ENCODE peak calls at places on chromosomes 5 and 9, in eight cellular contexts. G is left ventricle myocardium inferior, R is epithelial cell of proximal tubule, O is uterus, D is psoas muscle, Y is mammary epithelial cell, K is fibroblast of mammary gland, A is activated B cell treated with CpG ODN at 0.5 μM for 24 hours. B is an unnamed sample.
A peak's percentile ranks its signal among the peaks of the same experiment; 100 is the strongest.

GRCh38 chr9:133948138-133948537 is 44.0 kb downstream of the VAV2 start:
- DNase-seq in G (peak; percentile 18), R (no peak), O (no peak), D (peak; percentile 36), Y (no peak), K (no peak), A (no peak), B (no peak)

GRCh38 chr5:126499278-126499677 is 76.1 kb downstream of the GRAMD2B start:
- DNase-seq in G (no peak), R (no peak), O (peak; percentile 54), D (no peak), Y (no peak), K (no peak), A (no peak), B (no peak)

GRCh38 chr9:129885670-129886106 is 50.4 kb downstream of the USP20 start:
- DNase-seq in G (peak; percentile 93), R (no peak), O (peak; percentile 93), D (peak; percentile 96), Y (peak; percentile 89), K (peak; percentile 87), A (peak; percentile 86), B (peak; percentile 86)

GRCh38 chr5:37767251-37767650 is 72.6 kb downstream of the GDNF start:
- DNase-seq in G (no peak), R (no peak), O (no peak), D (no peak), Y (no peak), K (no peak), A (no peak), B (no peak)

GRCh38 chr9:136645343-136645902 is 17.3 kb upstream of the EGFL7 start:
- DNase-seq in G (no peak), R (no peak), O (no peak), D (no peak), Y (no peak), K (no peak), A (peak; percentile 19), B (no peak)

GRCh38 chr5:175696139-175696854 is 38.4 kb downstream of the HRH2 start:
- DNase-seq in G (peak; percentile 80), R (no peak), O (peak; percentile 22), D (peak; percentile 85), Y (peak; percentile 6), K (no peak), A (no peak), B (no peak)

GRCh38 chr5:78631931-78632330 is 16.6 kb downstream of the LHFPL2 start:
- DNase-seq in G (no peak), R (no peak), O (no peak), D (no peak), Y (no peak), K (no peak), A (no peak), B (no peak)

GRCh38 chr9:2227468-2227867 is 212.3 kb downstream of the SMARCA2 start:
- DNase-seq in G (no peak), R (no peak), O (peak; percentile 81), D (no peak), Y (no peak), K (peak; percentile 83), A (no peak), B (no peak)

GRCh38 chr5:149902177-149902576 is 42.4 kb downstream of the PDE6A start:
- DNase-seq in G (no peak), R (no peak), O (no peak), D (no peak), Y (no peak), K (no peak), A (no peak), B (no peak)
- TF ChIP-seq CTCF in G (no peak), R (peak; percentile 36), O (no peak), D (no peak), Y (no peak), K (peak; percentile 6), A (no peak), B (no peak)

GRCh38 chr5:15105799-15106393 is 234.3 kb upstream of the ANKH start:
- DNase-seq in G (no peak), R (peak; percentile 6), O (peak; percentile 19), D (no peak), Y (peak; percentile 41), K (peak; percentile 61), A (no peak), B (no peak)
- TF ChIP-seq CTCF in G (peak; percentile 83), R (peak; percentile 82), O (peak; percentile 63), D (peak; percentile 59), Y (peak; percentile 88), K (peak; percentile 80), A (peak; percentile 37), B (peak; percentile 37)

DNA sequence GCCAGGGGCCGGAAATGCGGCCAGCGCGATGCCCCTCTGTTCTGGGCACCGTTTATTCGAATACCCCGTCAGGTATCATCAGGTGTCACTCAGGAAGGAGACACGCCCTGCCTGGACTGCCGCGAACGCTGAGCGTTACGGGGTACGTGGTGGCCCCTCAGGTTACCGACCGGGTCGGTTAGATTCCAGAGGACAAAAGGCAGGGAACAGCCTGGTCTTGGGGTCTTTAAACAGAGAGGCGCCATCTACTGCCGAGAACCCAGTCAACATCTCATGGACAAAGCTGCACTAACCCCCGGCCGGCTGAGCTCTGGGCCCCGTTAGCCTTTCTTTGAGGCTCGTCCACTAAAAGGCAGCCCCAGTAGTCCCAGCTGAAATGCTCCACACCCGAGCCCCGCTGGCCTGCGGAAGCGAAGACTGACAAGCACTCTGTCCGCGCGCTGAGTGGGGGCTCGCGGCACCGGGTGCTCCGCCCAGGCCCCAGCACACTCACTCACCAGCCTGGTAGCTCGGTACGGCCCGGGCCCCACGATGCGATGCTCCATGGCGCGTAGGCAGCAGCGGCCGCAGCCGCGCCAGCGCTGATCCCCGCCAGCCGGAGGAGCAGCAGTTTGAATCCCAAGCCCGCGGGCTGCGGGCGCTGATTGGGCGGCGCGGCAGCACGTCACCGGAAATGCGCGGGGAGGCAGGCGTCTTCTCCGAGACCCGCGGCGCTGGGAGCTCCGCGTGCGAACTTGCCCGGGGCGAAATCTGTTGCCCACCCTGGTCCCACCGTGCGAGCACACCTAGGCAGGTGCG is at the start of gene DEPDC1B:
- DNase-seq in G (peak; percentile 83), R (no peak), O (peak; percentile 67), D (peak; percentile 89), Y (peak; percentile 91), K (peak; percentile 87), A (peak; percentile 79), B (peak; percentile 78)
- TF ChIP-seq CTCF in G (peak; percentile 6), R (peak; percentile 49), O (no peak), D (no peak), Y (no peak), K (peak; percentile 33), A (no peak), B (peak; percentile 18)

GRCh38 chr5:14560091-14560595 is 21.4 kb upstream of the OTULINL start:
- DNase-seq in G (no peak), R (no peak), O (no peak), D (no peak), Y (no peak), K (no peak), A (no peak), B (no peak)

GRCh38 chr5:14557203-14557725 is 24.3 kb upstream of the OTULINL start:
- DNase-seq in G (peak; percentile 16), R (no peak), O (no peak), D (no peak), Y (no peak), K (no peak), A (no peak), B (no peak)

GRCh38 chr5:14556015-14556414 is 25.6 kb upstream of the OTULINL start:
- DNase-seq in G (no peak), R (no peak), O (no peak), D (no peak), Y (no peak), K (no peak), A (no peak), B (no peak)

GRCh38 chr5:14557840-14558239 is 23.8 kb upstream of the OTULINL start:
- DNase-seq in G (no peak), R (no peak), O (no peak), D (no peak), Y (no peak), K (no peak), A (no peak), B (no peak)

GRCh38 chr5:14561741-14562140 is 19.9 kb upstream of the OTULINL start:
- DNase-seq in G (no peak), R (no peak), O (no peak), D (no peak), Y (no peak), K (no peak), A (no peak), B (no peak)
- TF ChIP-seq CTCF in G (no peak), R (no peak), O (no peak), D (no peak), Y (no peak), K (no peak), A (no peak), B (no peak)

GRCh38 chr9:21995652-21996275 is 1.2 kb downstream of the CDKN2B-AS1 start:
- DNase-seq in G (peak; percentile 49), R (no peak), O (no peak), D (peak; percentile 66), Y (no peak), K (peak; percentile 52), A (peak; percentile 63), B (peak; percentile 39)
- TF ChIP-seq CTCF in G (peak; percentile 37), R (peak; percentile 34), O (no peak), D (no peak), Y (no peak), K (peak; percentile 13), A (no peak), B (peak; percentile 15)

GRCh38 chr5:72767289-72768010 is 49.0 kb upstream of the TNPO1 start:
- DNase-seq in G (no peak), R (no peak), O (no peak), D (no peak), Y (no peak), K (no peak), A (no peak), B (no peak)
- TF ChIP-seq CTCF in G (no peak), R (no peak), O (no peak), D (no peak), Y (no peak), K (no peak), A (no peak), B (no peak)

GRCh38 chr9:81314525-81314924 is 374.8 kb downstream of the TLE1 start:
- DNase-seq in G (no peak), R (no peak), O (no peak), D (no peak), Y (no peak), K (no peak), A (no peak), B (no peak)

GRCh38 chr9:81308404-81308803 is 380.9 kb downstream of the TLE1 start:
- DNase-seq in G (no peak), R (no peak), O (no peak), D (no peak), Y (no peak), K (no peak), A (no peak), B (no peak)

GRCh38 chr9:81317223-81317622 is 372.1 kb downstream of the TLE1 start:
- DNase-seq in G (no peak), R (no peak), O (no peak), D (no peak), Y (no peak), K (no peak), A (no peak), B (no peak)

GRCh38 chr9:81313877-81314276 is 375.5 kb downstream of the TLE1 start:
- DNase-seq in G (no peak), R (no peak), O (no peak), D (no peak), Y (no peak), K (no peak), A (no peak), B (no peak)

DNA sequence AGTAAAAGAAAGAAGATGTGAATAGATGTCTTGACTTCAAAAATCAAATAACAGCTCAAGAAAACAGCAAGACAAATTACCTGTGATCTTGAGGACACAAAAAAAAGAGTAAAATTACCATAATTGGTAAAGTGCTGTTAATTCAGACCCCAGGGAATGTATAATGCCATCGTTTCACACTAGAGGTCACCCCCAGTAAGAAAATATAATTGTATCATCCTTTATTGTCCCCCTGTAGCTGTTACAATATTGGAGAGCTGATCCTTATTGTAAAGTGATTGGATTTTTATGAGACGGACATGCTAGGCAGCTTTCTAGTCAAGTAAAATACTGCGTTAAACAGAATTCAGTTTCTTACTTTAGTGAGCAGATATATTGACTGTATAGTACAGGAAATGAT is 377.0 kb downstream of the TLE1 start:
- DNase-seq in G (no peak), R (no peak), O (no peak), D (no peak), Y (no peak), K (peak; percentile 6), A (no peak), B (no peak)
- TF ChIP-seq CTCF in G (peak; percentile 12), R (peak; percentile 6), O (no peak), D (peak; percentile 6), Y (no peak), K (peak; percentile 3), A (no peak), B (no peak)

B was measured in natural killer cell.